ENCODE peak calls at places on chromosomes 7 and 10, in eight cellular contexts. Y is choroid plexus epithelial cell, T is gastrocnemius medialis, Z is MM.1S, S is GM23338, J is body of pancreas, C is cardiac fibroblast, P is right lobe of liver. U is an unnamed sample.

GRCh38 chr10:34434119-34434594 is 380.9 kb downstream of the PARD3 start:
- DNase-seq in Y (peak; percentile 95), T (no peak), Z (no peak), S (no peak), J (peak; percentile 3), C (peak; percentile 84), P (no peak), U (no peak)

GRCh38 chr10:92385836-92386235 is 94.9 kb downstream of the MARCHF5 start:
- DNase-seq in Y (no peak), T (no peak), Z (no peak), S (no peak), J (no peak), C (no peak), P (no peak), U (no peak)

GRCh38 chr7:74306737-74307469 is 17.7 kb downstream of the CLIP2 start:
- DNase-seq in Y (peak; percentile 30), T (no peak), Z (no peak), S (peak; percentile 40), J (peak; percentile 55), C (peak; percentile 70), P (peak; percentile 35), U (peak; percentile 63)

GRCh38 chr7:726854-727103 is 280 bp downstream of the DNAAF5 start:
- DNase-seq in Y (no peak), T (no peak), Z (peak; percentile 6), S (no peak), J (no peak), C (no peak), P (no peak), U (no peak)

GRCh38 chr10:15660990-15661389 is 58.7 kb downstream of the ITGA8 start:
- DNase-seq in Y (no peak), T (no peak), Z (no peak), S (peak; percentile 64), J (no peak), C (no peak), P (no peak), U (no peak)

GRCh38 chr7:158829021-158829341 is 328 bp downstream of the ESYT2 start:
- DNase-seq in Y (peak; percentile 88), T (peak; percentile 60), Z (peak; percentile 92), S (peak; percentile 78), J (peak; percentile 77), C (peak; percentile 81), P (no peak), U (no peak)

GRCh38 chr7:113652501-113652900 is 266.3 kb downstream of the PPP1R3A start:
- DNase-seq in Y (peak; percentile 35), T (no peak), Z (no peak), S (no peak), J (no peak), C (no peak), P (no peak), U (no peak)

GRCh38 chr10:63346015-63346441 is 119.7 kb downstream of the JMJD1C start:
- DNase-seq in Y (peak; percentile 69), T (no peak), Z (no peak), S (no peak), J (no peak), C (peak; percentile 75), P (no peak), U (no peak)

GRCh38 chr10:97703398-97704067 is 10.0 kb upstream of the MARVELD1 start:
- DNase-seq in Y (no peak), T (no peak), Z (no peak), S (no peak), J (no peak), C (no peak), P (no peak), U (no peak)

GRCh38 chr10:18582803-18583202 is 68.6 kb downstream of the NSUN6 start:
- DNase-seq in Y (peak; percentile 17), T (no peak), Z (peak; percentile 27), S (no peak), J (no peak), C (peak; percentile 28), P (no peak), U (no peak)

GRCh38 chr7:37201003-37201875 is 247.4 kb downstream of the ELMO1 start:
- DNase-seq in Y (peak; percentile 92), T (peak; percentile 79), Z (peak; percentile 69), S (peak; percentile 90), J (peak; percentile 86), C (peak; percentile 87), P (peak; percentile 75), U (peak; percentile 55)

GRCh38 chr7:44173911-44174693 is 15.1 kb downstream of the GCK start:
- DNase-seq in Y (no peak), T (no peak), Z (no peak), S (no peak), J (no peak), C (no peak), P (no peak), U (no peak)

GRCh38 chr7:12951397-12951801 is 264.0 kb downstream of the ARL4A start:
- DNase-seq in Y (peak; percentile 84), T (no peak), Z (no peak), S (no peak), J (no peak), C (peak; percentile 76), P (no peak), U (no peak)

GRCh38 chr7:108063520-108063933 is 60.6 kb upstream of the LAMB1 start:
- DNase-seq in Y (no peak), T (no peak), Z (no peak), S (no peak), J (peak; percentile 42), C (no peak), P (no peak), U (no peak)

GRCh38 chr7:23055582-23056178 is 41.8 kb upstream of the HYCC1 start:
- DNase-seq in Y (peak; percentile 87), T (peak; percentile 24), Z (peak; percentile 70), S (peak; percentile 75), J (peak; percentile 65), C (peak; percentile 81), P (no peak), U (peak; percentile 61)

GRCh38 chr10:103668351-103669242 is 175.1 kb downstream of the NEURL1 start:
- DNase-seq in Y (peak; percentile 54), T (peak; percentile 49), Z (no peak), S (no peak), J (peak; percentile 54), C (peak; percentile 66), P (peak; percentile 55), U (peak; percentile 67)

GRCh38 chr7:66769833-66770512 is 29.4 kb downstream of the RABGEF1 start:
- DNase-seq in Y (peak; percentile 67), T (no peak), Z (no peak), S (no peak), J (no peak), C (peak; percentile 18), P (no peak), U (no peak)

GRCh38 chr7:156223935-156224334 is 411.7 kb upstream of the SHH start:
- DNase-seq in Y (no peak), T (no peak), Z (no peak), S (no peak), J (no peak), C (no peak), P (no peak), U (no peak)

GRCh38 chr7:138008046-138008587 is 6.2 kb upstream of the CREB3L2 start:
- DNase-seq in Y (no peak), T (no peak), Z (no peak), S (no peak), J (no peak), C (no peak), P (no peak), U (no peak)

GRCh38 chr7:124349443-124349842 is 316.6 kb upstream of the TMEM229A start:
- DNase-seq in Y (no peak), T (no peak), Z (no peak), S (no peak), J (no peak), C (no peak), P (no peak), U (no peak)

GRCh38 chr10:6578221-6579192 is 1.6 kb downstream of the PRKCQ start:
- DNase-seq in Y (no peak), T (no peak), Z (no peak), S (no peak), J (no peak), C (no peak), P (no peak), U (no peak)

GRCh38 chr10:102279104-102279503 is 33.8 kb downstream of the GBF1 start:
- DNase-seq in Y (no peak), T (no peak), Z (no peak), S (no peak), J (no peak), C (no peak), P (no peak), U (no peak)

GRCh38 chr7:2553108-2553507 is 2.2 kb downstream of the BRAT1 start:
- DNase-seq in Y (no peak), T (no peak), Z (no peak), S (no peak), J (no peak), C (no peak), P (no peak), U (no peak)

GRCh38 chr7:145696071-145696470 is 420.5 kb upstream of the CNTNAP2 start:
- DNase-seq in Y (peak; percentile 2), T (no peak), Z (no peak), S (no peak), J (no peak), C (no peak), P (no peak), U (no peak)
- H3K4me3 ChIP-seq in Y (no peak overlapping the region), T (no peak overlapping the region), Z (no peak overlapping the region), S (no peak overlapping the region), J (no peak overlapping the region), C (no peak overlapping the region), P (no peak overlapping the region), U (no peak overlapping the region)

DNA sequence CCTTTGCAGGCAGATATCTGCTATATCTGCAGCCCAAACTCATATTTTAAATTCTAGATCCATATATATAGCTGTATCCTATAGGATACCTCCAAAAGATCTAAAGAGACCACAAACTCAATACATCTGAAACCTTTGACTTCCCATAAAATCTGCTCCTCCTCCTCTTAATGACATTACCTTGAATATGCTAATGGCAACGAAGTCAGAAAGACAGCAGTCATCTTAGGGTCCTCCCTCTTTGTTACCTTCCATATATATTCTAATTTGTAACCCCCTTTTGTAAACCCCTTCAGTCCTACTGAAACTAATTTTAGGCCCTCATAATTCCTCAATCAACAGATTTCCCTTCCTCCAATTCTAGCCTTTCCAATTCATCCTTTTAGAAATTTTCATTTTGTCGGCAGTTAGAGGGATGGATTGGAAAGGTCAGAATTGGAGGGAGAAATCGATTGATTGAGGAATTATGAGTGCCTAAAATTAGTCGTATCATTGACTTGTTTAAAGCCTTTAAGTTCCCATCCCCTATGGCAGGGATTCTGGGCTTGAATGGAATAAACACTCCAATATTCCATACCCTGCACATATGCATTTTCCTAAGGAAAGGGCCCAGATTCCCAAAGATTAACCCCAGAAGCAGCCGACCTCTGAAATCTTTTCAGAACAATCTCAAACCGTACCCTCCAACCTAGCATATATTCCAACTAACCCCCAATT is 2.4 kb downstream of the SYPL1 start:
- DNase-seq in Y (no peak), T (no peak), Z (no peak), S (peak; percentile 24), J (no peak), C (no peak), P (no peak), U (peak; percentile 35)
- H3K4me3 ChIP-seq in Y (no peak overlapping the region), T (peak overlapping the region; percentile 72), Z (no peak overlapping the region), S (peak overlapping the region; percentile 72), J (no peak overlapping the region), C (no peak overlapping the region), P (no peak overlapping the region), U (no peak overlapping the region)

GRCh38 chr10:116270691-116271592 is 2.1 kb downstream of the GFRA1 start:
- DNase-seq in Y (no peak), T (peak; percentile 60), Z (no peak), S (peak; percentile 67), J (no peak), C (no peak), P (peak; percentile 39), U (peak; percentile 82)
- H3K4me3 ChIP-seq in Y (no peak overlapping the region), T (peak overlapping the region; percentile 66), Z (no peak overlapping the region), S (peak overlapping the region; percentile 89), J (peak overlapping the region; percentile 28), C (no peak overlapping the region), P (peak overlapping the region; percentile 83), U (peak overlapping the region; percentile 57)

GRCh38 chr10:132606536-132607316 is 69.1 kb downstream of the INPP5A start:
- DNase-seq in Y (peak; percentile 34), T (peak; percentile 79), Z (no peak), S (no peak), J (no peak), C (peak; percentile 42), P (peak; percentile 26), U (peak; percentile 65)
- H3K4me3 ChIP-seq in Y (peak overlapping the region; percentile 16), T (peak overlapping the region; percentile 43), Z (no peak overlapping the region), S (no peak overlapping the region), J (no peak overlapping the region), C (no peak overlapping the region), P (no peak overlapping the region), U (no peak overlapping the region)